ENCODE peak calls at places on chromosomes 5 and 9, in eight cellular contexts. One of them, this sample, is unnamed.

GRCh38 chr9:16499866-16500265 is 370.6 kb downstream of the BNC2 start:
- DNase-seq in HCT116: no peak
- DNase-seq in upper lobe of left lung: no peak
- DNase-seq in transverse colon: no peak
- DNase-seq in cardiac fibroblast: no peak
- DNase-seq in right lobe of liver: no peak
- DNase-seq in dorsolateral prefrontal cortex: no peak
- DNase-seq in AG09309: no peak
- DNase-seq in this sample: no peak

GRCh38 chr9:79780559-79780958 is 208.8 kb downstream of the TLE4 start:
- DNase-seq in dorsolateral prefrontal cortex: no peak
- DNase-seq in right lobe of liver: no peak
- DNase-seq in upper lobe of left lung: no peak
- DNase-seq in HCT116: no peak
- DNase-seq in AG09309: no peak
- DNase-seq in cardiac fibroblast: no peak
- DNase-seq in transverse colon: no peak
- DNase-seq in this sample: no peak

GRCh38 chr5:138936225-138936967 is 61.3 kb upstream of the LRRTM2 start:
- DNase-seq in upper lobe of left lung: peak; percentile 36
- DNase-seq in AG09309: no peak
- DNase-seq in HCT116: no peak
- DNase-seq in right lobe of liver: no peak
- DNase-seq in cardiac fibroblast: no peak
- DNase-seq in dorsolateral prefrontal cortex: no peak
- DNase-seq in transverse colon: no peak
- DNase-seq in this sample: no peak

GRCh38 chr5:175663191-175664184 is 5.6 kb downstream of the HRH2 start:
- DNase-seq in right lobe of liver: no peak
- DNase-seq in transverse colon: no peak
- DNase-seq in AG09309: no peak
- DNase-seq in cardiac fibroblast: no peak
- DNase-seq in HCT116: no peak
- DNase-seq in upper lobe of left lung: peak; percentile 36
- DNase-seq in dorsolateral prefrontal cortex: no peak
- DNase-seq in this sample: no peak

GRCh38 chr9:89969156-89969566 is 364.3 kb downstream of the GADD45G start:
- DNase-seq in transverse colon: peak; percentile 47
- DNase-seq in HCT116: no peak
- DNase-seq in right lobe of liver: no peak
- DNase-seq in dorsolateral prefrontal cortex: no peak
- DNase-seq in upper lobe of left lung: no peak
- DNase-seq in cardiac fibroblast: no peak
- DNase-seq in AG09309: no peak
- DNase-seq in this sample: no peak

GRCh38 chr5:926416-927171 is 33.9 kb downstream of the TRIP13 start:
- DNase-seq in right lobe of liver: peak; percentile 48
- DNase-seq in upper lobe of left lung: no peak
- DNase-seq in AG09309: no peak
- DNase-seq in cardiac fibroblast: peak; percentile 22
- DNase-seq in HCT116: no peak
- DNase-seq in dorsolateral prefrontal cortex: no peak
- DNase-seq in transverse colon: no peak
- DNase-seq in this sample: no peak

GRCh38 chr5:133364916-133365315 is 247.4 kb downstream of the FSTL4 start:
- DNase-seq in HCT116: no peak
- DNase-seq in AG09309: no peak
- DNase-seq in upper lobe of left lung: no peak
- DNase-seq in right lobe of liver: no peak
- DNase-seq in transverse colon: no peak
- DNase-seq in cardiac fibroblast: no peak
- DNase-seq in dorsolateral prefrontal cortex: no peak
- DNase-seq in this sample: no peak

GRCh38 chr5:14728109-14728938 is 63.8 kb downstream of the OTULIN start:
- DNase-seq in upper lobe of left lung: no peak
- DNase-seq in cardiac fibroblast: no peak
- DNase-seq in AG09309: no peak
- DNase-seq in HCT116: no peak
- DNase-seq in right lobe of liver: peak; percentile 90
- DNase-seq in transverse colon: peak; percentile 61
- DNase-seq in dorsolateral prefrontal cortex: peak; percentile 93
- DNase-seq in this sample: no peak

GRCh38 chr9:122056484-122056883 is 36.6 kb downstream of the TTLL11 start:
- DNase-seq in upper lobe of left lung: no peak
- DNase-seq in transverse colon: no peak
- DNase-seq in cardiac fibroblast: peak; percentile 17
- DNase-seq in right lobe of liver: no peak
- DNase-seq in HCT116: no peak
- DNase-seq in dorsolateral prefrontal cortex: no peak
- DNase-seq in AG09309: no peak
- DNase-seq in this sample: no peak

GRCh38 chr5:132383984-132384383 is 14.5 kb downstream of the SLC22A5 start:
- DNase-seq in AG09309: no peak
- DNase-seq in dorsolateral prefrontal cortex: no peak
- DNase-seq in transverse colon: no peak
- DNase-seq in HCT116: no peak
- DNase-seq in right lobe of liver: no peak
- DNase-seq in cardiac fibroblast: no peak
- DNase-seq in upper lobe of left lung: no peak
- DNase-seq in this sample: no peak

GRCh38 chr5:154197801-154198461 is 7.4 kb downstream of the GALNT10 start:
- DNase-seq in upper lobe of left lung: peak; percentile 85
- DNase-seq in right lobe of liver: no peak
- DNase-seq in HCT116: no peak
- DNase-seq in dorsolateral prefrontal cortex: no peak
- DNase-seq in transverse colon: no peak
- DNase-seq in AG09309: no peak
- DNase-seq in cardiac fibroblast: peak; percentile 91
- DNase-seq in this sample: no peak

GRCh38 chr5:154199263-154199662 is 8.7 kb downstream of the GALNT10 start:
- DNase-seq in dorsolateral prefrontal cortex: no peak
- DNase-seq in upper lobe of left lung: no peak
- DNase-seq in HCT116: no peak
- DNase-seq in right lobe of liver: no peak
- DNase-seq in cardiac fibroblast: no peak
- DNase-seq in AG09309: no peak
- DNase-seq in transverse colon: no peak
- DNase-seq in this sample: no peak

GRCh38 chr5:154196955-154197652 is 6.6 kb downstream of the GALNT10 start:
- DNase-seq in transverse colon: no peak
- DNase-seq in right lobe of liver: no peak
- DNase-seq in HCT116: no peak
- DNase-seq in upper lobe of left lung: no peak
- DNase-seq in dorsolateral prefrontal cortex: no peak
- DNase-seq in cardiac fibroblast: peak; percentile 41
- DNase-seq in AG09309: no peak
- DNase-seq in this sample: no peak

GRCh38 chr5:154199671-154200220 is 9.2 kb downstream of the GALNT10 start:
- DNase-seq in cardiac fibroblast: no peak
- DNase-seq in transverse colon: no peak
- DNase-seq in HCT116: no peak
- DNase-seq in upper lobe of left lung: no peak
- DNase-seq in AG09309: no peak
- DNase-seq in dorsolateral prefrontal cortex: no peak
- DNase-seq in right lobe of liver: no peak
- DNase-seq in this sample: no peak

GRCh38 chr5:154198611-154199230 is 8.2 kb downstream of the GALNT10 start:
- DNase-seq in AG09309: peak; percentile 57
- DNase-seq in transverse colon: no peak
- DNase-seq in right lobe of liver: no peak
- DNase-seq in cardiac fibroblast: peak; percentile 91
- DNase-seq in upper lobe of left lung: no peak
- DNase-seq in dorsolateral prefrontal cortex: no peak
- DNase-seq in HCT116: no peak
- DNase-seq in this sample: no peak
- TF ChIP-seq CTCF in AG09309: no peak
- TF ChIP-seq CTCF in transverse colon: no peak
- TF ChIP-seq CTCF in right lobe of liver: no peak
- TF ChIP-seq CTCF in cardiac fibroblast: no peak
- TF ChIP-seq CTCF in upper lobe of left lung: no peak
- TF ChIP-seq CTCF in dorsolateral prefrontal cortex: no peak
- TF ChIP-seq CTCF in HCT116: no peak
- TF ChIP-seq CTCF in this sample: no peak

GRCh38 chr5:40797273-40798011 is 732 bp downstream of the PRKAA1 start:
- DNase-seq in upper lobe of left lung: peak; percentile 84
- DNase-seq in HCT116: peak; percentile 24
- DNase-seq in AG09309: no peak
- DNase-seq in transverse colon: peak; percentile 81
- DNase-seq in dorsolateral prefrontal cortex: peak; percentile 61
- DNase-seq in cardiac fibroblast: peak; percentile 86
- DNase-seq in right lobe of liver: peak; percentile 81
- DNase-seq in this sample: no peak
- H3K4me3 ChIP-seq in upper lobe of left lung: peak overlapping the region; percentile 91
- H3K4me3 ChIP-seq in HCT116: peak overlapping the region; percentile 87
- H3K4me3 ChIP-seq in AG09309: peak overlapping the region; percentile 95
- H3K4me3 ChIP-seq in transverse colon: peak overlapping the region; percentile 94
- H3K4me3 ChIP-seq in dorsolateral prefrontal cortex: peak overlapping the region; percentile 87
- H3K4me3 ChIP-seq in cardiac fibroblast: peak overlapping the region; percentile 89
- H3K4me3 ChIP-seq in right lobe of liver: peak overlapping the region; percentile 92
- H3K4me3 ChIP-seq in this sample: peak overlapping the region; percentile 95

GRCh38 chr5:157326440-157327023 is 60.6 kb downstream of the CYFIP2 start:
- DNase-seq in HCT116: no peak
- DNase-seq in right lobe of liver: no peak
- DNase-seq in transverse colon: no peak
- DNase-seq in cardiac fibroblast: no peak
- DNase-seq in upper lobe of left lung: no peak
- DNase-seq in AG09309: no peak
- DNase-seq in dorsolateral prefrontal cortex: no peak
- DNase-seq in this sample: no peak

GRCh38 chr5:157322581-157322980 is 56.7 kb downstream of the CYFIP2 start:
- DNase-seq in dorsolateral prefrontal cortex: no peak
- DNase-seq in upper lobe of left lung: no peak
- DNase-seq in cardiac fibroblast: no peak
- DNase-seq in HCT116: no peak
- DNase-seq in AG09309: no peak
- DNase-seq in right lobe of liver: no peak
- DNase-seq in transverse colon: no peak
- DNase-seq in this sample: no peak

GRCh38 chr5:157327771-157328170 is 61.8 kb downstream of the CYFIP2 start:
- DNase-seq in dorsolateral prefrontal cortex: no peak
- DNase-seq in HCT116: no peak
- DNase-seq in upper lobe of left lung: no peak
- DNase-seq in cardiac fibroblast: no peak
- DNase-seq in AG09309: no peak
- DNase-seq in transverse colon: no peak
- DNase-seq in right lobe of liver: no peak
- DNase-seq in this sample: no peak

GRCh38 chr5:157324237-157324636 is 58.3 kb downstream of the CYFIP2 start:
- DNase-seq in dorsolateral prefrontal cortex: no peak
- DNase-seq in right lobe of liver: no peak
- DNase-seq in upper lobe of left lung: no peak
- DNase-seq in cardiac fibroblast: peak; percentile 12
- DNase-seq in HCT116: no peak
- DNase-seq in transverse colon: no peak
- DNase-seq in AG09309: no peak
- DNase-seq in this sample: no peak

GRCh38 chr5:157323107-157323706 is 57.3 kb downstream of the CYFIP2 start:
- DNase-seq in dorsolateral prefrontal cortex: no peak
- DNase-seq in right lobe of liver: no peak
- DNase-seq in transverse colon: no peak
- DNase-seq in AG09309: no peak
- DNase-seq in HCT116: no peak
- DNase-seq in cardiac fibroblast: no peak
- DNase-seq in upper lobe of left lung: no peak
- DNase-seq in this sample: no peak
- TF ChIP-seq CTCF in dorsolateral prefrontal cortex: peak; percentile 21
- TF ChIP-seq CTCF in right lobe of liver: no peak
- TF ChIP-seq CTCF in transverse colon: no peak
- TF ChIP-seq CTCF in AG09309: peak; percentile 19
- TF ChIP-seq CTCF in HCT116: peak; percentile 72
- TF ChIP-seq CTCF in cardiac fibroblast: peak; percentile 21
- TF ChIP-seq CTCF in upper lobe of left lung: no peak
- TF ChIP-seq CTCF in this sample: peak; percentile 16

GRCh38 chr9:131097948-131098278 is 1.6 kb downstream of the AIF1L start:
- DNase-seq in cardiac fibroblast: no peak
- DNase-seq in dorsolateral prefrontal cortex: no peak
- DNase-seq in transverse colon: no peak
- DNase-seq in upper lobe of left lung: no peak
- DNase-seq in AG09309: no peak
- DNase-seq in right lobe of liver: no peak
- DNase-seq in HCT116: no peak
- DNase-seq in this sample: no peak
- H3K4me3 ChIP-seq in cardiac fibroblast: no peak overlapping the region
- H3K4me3 ChIP-seq in dorsolateral prefrontal cortex: peak overlapping the region; percentile 76
- H3K4me3 ChIP-seq in transverse colon: no peak overlapping the region
- H3K4me3 ChIP-seq in upper lobe of left lung: peak overlapping the region; percentile 81
- H3K4me3 ChIP-seq in AG09309: no peak overlapping the region
- H3K4me3 ChIP-seq in right lobe of liver: no peak overlapping the region
- H3K4me3 ChIP-seq in HCT116: no peak overlapping the region
- H3K4me3 ChIP-seq in this sample: no peak overlapping the region

DNA sequence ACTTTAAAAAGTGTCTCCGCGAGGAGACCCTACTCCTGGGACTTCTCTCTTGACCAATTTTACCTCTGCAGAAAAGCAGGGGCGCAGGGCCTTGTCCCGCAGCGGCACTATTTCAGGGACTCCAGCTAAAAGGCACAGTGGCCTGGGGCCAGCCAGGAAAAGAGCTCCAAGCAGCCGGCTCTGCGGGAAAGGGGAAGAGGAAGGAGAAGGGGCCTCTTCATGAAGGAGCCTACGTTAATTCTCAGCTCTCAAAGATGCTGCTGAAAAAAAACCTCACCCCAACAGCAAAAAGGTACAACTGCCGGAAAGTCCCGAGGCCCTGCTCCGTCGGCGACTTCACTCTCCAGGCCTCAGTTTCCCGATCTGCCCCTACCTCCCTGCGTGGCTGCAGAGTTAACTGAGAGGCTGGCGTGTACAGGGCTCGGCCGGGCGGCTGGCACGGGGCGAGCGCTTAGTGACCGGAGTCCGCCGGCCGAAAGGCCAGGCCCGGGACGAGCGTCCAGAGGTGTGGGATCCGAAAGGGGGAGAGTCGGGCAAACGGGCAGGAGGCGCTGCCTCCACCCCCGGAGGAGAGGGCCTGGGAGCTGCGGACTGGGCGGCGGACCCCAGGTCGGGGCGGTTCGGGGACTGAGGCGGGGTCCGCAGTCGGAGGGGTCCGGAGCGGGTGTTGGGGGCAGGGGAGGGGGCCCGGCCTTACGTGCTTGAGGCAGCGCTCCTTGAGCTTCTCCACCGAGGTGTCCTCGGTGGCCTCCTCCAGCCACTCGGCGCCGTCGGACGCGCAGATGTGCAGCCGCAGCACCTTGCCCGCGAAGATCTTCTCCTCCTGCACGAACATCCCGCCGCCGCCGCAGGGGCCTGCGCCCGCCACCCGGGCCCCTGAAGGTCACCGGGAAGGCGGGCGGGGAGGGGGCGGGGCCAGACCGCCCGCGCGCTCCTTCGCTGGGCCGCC is 571 bp downstream of the UBAC1 start:
- DNase-seq in right lobe of liver: no peak
- DNase-seq in dorsolateral prefrontal cortex: no peak
- DNase-seq in transverse colon: peak; percentile 21
- DNase-seq in upper lobe of left lung: peak; percentile 35
- DNase-seq in cardiac fibroblast: peak; percentile 17
- DNase-seq in AG09309: no peak
- DNase-seq in HCT116: no peak
- DNase-seq in this sample: no peak
- TF ChIP-seq CTCF in right lobe of liver: no peak
- TF ChIP-seq CTCF in dorsolateral prefrontal cortex: no peak
- TF ChIP-seq CTCF in transverse colon: no peak
- TF ChIP-seq CTCF in upper lobe of left lung: no peak
- TF ChIP-seq CTCF in cardiac fibroblast: no peak
- TF ChIP-seq CTCF in AG09309: no peak
- TF ChIP-seq CTCF in HCT116: no peak
- TF ChIP-seq CTCF in this sample: peak; percentile 8

This sample was measured in AG04449.